ENCODE peak calls at places on chromosomes 3 and 15, in six cellular contexts. One of them, this sample, is unnamed.

GRCh38 chr3:127671523-127672428 is 976 bp upstream of the ABTB1 start:
- DNase-seq in Peyer's patch: peak
- DNase-seq in A549: no peak
- DNase-seq in sigmoid colon: peak
- DNase-seq in uterus: no peak
- DNase-seq in adrenal gland: no peak
- DNase-seq in this sample: peak

GRCh38 chr3:69329897-69330296 is 56.0 kb downstream of the FRMD4B start:
- DNase-seq in uterus: no peak
- DNase-seq in adrenal gland: no peak
- DNase-seq in A549: no peak
- DNase-seq in sigmoid colon: no peak
- DNase-seq in Peyer's patch: no peak
- DNase-seq in this sample: no peak

GRCh38 chr3:14441920-14442300 is 39.5 kb downstream of the SLC6A6 start:
- DNase-seq in Peyer's patch: no peak
- DNase-seq in sigmoid colon: no peak
- DNase-seq in adrenal gland: no peak
- DNase-seq in A549: no peak
- DNase-seq in uterus: no peak
- DNase-seq in this sample: no peak

GRCh38 chr15:70875001-70875782 is 17.0 kb downstream of the THAP10 start:
- DNase-seq in adrenal gland: no peak
- DNase-seq in A549: no peak
- DNase-seq in uterus: no peak
- DNase-seq in sigmoid colon: no peak
- DNase-seq in Peyer's patch: no peak
- DNase-seq in this sample: no peak

GRCh38 chr3:149879872-149880271 is 66.9 kb downstream of the RNF13 start:
- DNase-seq in sigmoid colon: peak
- DNase-seq in Peyer's patch: peak
- DNase-seq in adrenal gland: peak
- DNase-seq in A549: peak
- DNase-seq in uterus: peak
- DNase-seq in this sample: no peak

GRCh38 chr3:86968224-86968932 is 22.6 kb downstream of the VGLL3 start:
- DNase-seq in sigmoid colon: no peak
- DNase-seq in uterus: no peak
- DNase-seq in A549: no peak
- DNase-seq in adrenal gland: no peak
- DNase-seq in Peyer's patch: no peak
- DNase-seq in this sample: no peak

GRCh38 chr3:87167634-87168456 is 59.3 kb upstream of the CHMP2B start:
- DNase-seq in A549: peak
- DNase-seq in uterus: no peak
- DNase-seq in sigmoid colon: no peak
- DNase-seq in Peyer's patch: no peak
- DNase-seq in adrenal gland: peak
- DNase-seq in this sample: no peak

GRCh38 chr3:113271189-113271588 is 59.8 kb downstream of the BOC start:
- DNase-seq in uterus: peak
- DNase-seq in A549: no peak
- DNase-seq in adrenal gland: no peak
- DNase-seq in sigmoid colon: peak
- DNase-seq in Peyer's patch: no peak
- DNase-seq in this sample: no peak

GRCh38 chr3:8460815-8461482 is 40.7 kb upstream of the LMCD1 start:
- DNase-seq in adrenal gland: no peak
- DNase-seq in Peyer's patch: no peak
- DNase-seq in A549: no peak
- DNase-seq in uterus: no peak
- DNase-seq in sigmoid colon: no peak
- DNase-seq in this sample: no peak
- TF ChIP-seq POLR2A in adrenal gland: no peak
- TF ChIP-seq POLR2A in Peyer's patch: no peak
- TF ChIP-seq POLR2A in A549: no peak
- TF ChIP-seq POLR2A in uterus: no peak
- TF ChIP-seq POLR2A in sigmoid colon: no peak
- TF ChIP-seq POLR2A in this sample: no peak

GRCh38 chr15:100154338-100154737 is 187.4 kb downstream of the ADAMTS17 start:
- DNase-seq in Peyer's patch: no peak
- DNase-seq in sigmoid colon: no peak
- DNase-seq in uterus: no peak
- DNase-seq in adrenal gland: no peak
- DNase-seq in A549: no peak
- DNase-seq in this sample: no peak
- TF ChIP-seq CTCF in Peyer's patch: no peak
- TF ChIP-seq CTCF in sigmoid colon: no peak
- TF ChIP-seq CTCF in uterus: no peak
- TF ChIP-seq CTCF in adrenal gland: no peak
- TF ChIP-seq CTCF in A549: no peak
- TF ChIP-seq CTCF in this sample: no peak

GRCh38 chr3:51992017-51992682 is 3.5 kb downstream of the RPL29 start:
- DNase-seq in A549: no peak
- DNase-seq in adrenal gland: no peak
- DNase-seq in sigmoid colon: no peak
- DNase-seq in Peyer's patch: no peak
- DNase-seq in uterus: no peak
- DNase-seq in this sample: no peak
- TF ChIP-seq POLR2A in A549: no peak
- TF ChIP-seq POLR2A in adrenal gland: no peak
- TF ChIP-seq POLR2A in sigmoid colon: no peak
- TF ChIP-seq POLR2A in Peyer's patch: no peak
- TF ChIP-seq POLR2A in uterus: no peak
- TF ChIP-seq POLR2A in this sample: no peak

GRCh38 chr3:123343296-123344174 is 105.4 kb downstream of the ADCY5 start:
- DNase-seq in A549: no peak
- DNase-seq in Peyer's patch: no peak
- DNase-seq in sigmoid colon: peak
- DNase-seq in adrenal gland: no peak
- DNase-seq in uterus: no peak
- DNase-seq in this sample: peak

GRCh38 chr3:123342631-123343080 is 106.2 kb downstream of the ADCY5 start:
- DNase-seq in A549: no peak
- DNase-seq in adrenal gland: no peak
- DNase-seq in uterus: no peak
- DNase-seq in sigmoid colon: peak
- DNase-seq in Peyer's patch: no peak
- DNase-seq in this sample: peak

GRCh38 chr3:123339302-123339701 is 109.6 kb downstream of the ADCY5 start:
- DNase-seq in A549: no peak
- DNase-seq in adrenal gland: no peak
- DNase-seq in Peyer's patch: no peak
- DNase-seq in uterus: no peak
- DNase-seq in sigmoid colon: peak
- DNase-seq in this sample: peak

GRCh38 chr3:123344175-123344908 is 104.5 kb downstream of the ADCY5 start:
- DNase-seq in adrenal gland: no peak
- DNase-seq in Peyer's patch: no peak
- DNase-seq in sigmoid colon: peak
- DNase-seq in uterus: no peak
- DNase-seq in A549: no peak
- DNase-seq in this sample: peak

GRCh38 chr3:123341871-123342630 is 106.8 kb downstream of the ADCY5 start:
- DNase-seq in A549: no peak
- DNase-seq in adrenal gland: no peak
- DNase-seq in sigmoid colon: peak
- DNase-seq in Peyer's patch: no peak
- DNase-seq in uterus: no peak
- DNase-seq in this sample: peak
- TF ChIP-seq CTCF in A549: no peak
- TF ChIP-seq CTCF in adrenal gland: no peak
- TF ChIP-seq CTCF in sigmoid colon: peak
- TF ChIP-seq CTCF in Peyer's patch: no peak
- TF ChIP-seq CTCF in uterus: no peak
- TF ChIP-seq CTCF in this sample: no peak

DNA sequence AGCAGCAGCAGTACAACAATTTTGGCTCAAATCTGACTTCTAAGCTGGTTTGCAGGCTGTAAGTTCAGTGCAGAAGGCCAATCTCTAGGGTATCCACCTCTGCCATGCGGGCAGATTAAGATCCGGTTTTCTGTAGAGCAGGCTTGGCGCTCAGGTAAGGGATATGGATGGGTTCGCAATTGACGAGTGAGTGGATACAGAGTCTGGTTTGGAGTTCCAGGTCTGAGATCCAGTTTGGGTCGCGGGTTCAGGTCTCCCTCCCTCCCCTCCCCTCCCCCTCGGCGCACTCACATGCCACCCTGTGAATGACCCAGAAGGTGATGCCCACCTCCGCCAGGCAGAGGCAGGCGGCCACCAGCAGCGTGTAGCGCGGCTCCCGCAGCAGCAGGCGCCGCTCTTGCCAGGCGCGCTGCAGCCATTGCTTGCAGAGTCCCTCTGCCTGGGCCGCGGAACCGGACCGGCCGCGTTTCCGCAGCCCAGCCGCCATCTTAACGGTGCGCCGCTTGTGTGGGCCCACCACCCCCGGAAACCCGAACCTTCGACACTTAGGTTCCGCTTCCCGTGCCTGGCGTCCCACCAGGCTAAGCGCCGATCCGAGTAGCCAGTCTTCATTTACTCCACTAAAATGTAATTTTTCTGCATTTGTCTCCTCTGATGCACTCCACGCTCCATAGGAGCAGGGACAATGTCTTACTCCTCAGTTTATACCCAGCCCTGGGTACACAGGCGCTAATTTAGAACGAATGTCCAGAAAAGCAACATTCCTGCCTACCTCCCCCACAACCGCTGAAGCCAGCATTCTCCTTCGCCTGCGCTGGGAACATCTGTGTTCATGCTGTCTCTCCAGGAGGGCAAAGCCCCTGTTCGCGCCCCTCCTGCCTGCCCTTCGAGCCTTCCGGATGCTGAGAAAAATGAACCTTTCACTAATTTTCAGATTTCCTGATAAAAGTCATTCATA is at the start of gene ALG3:
- DNase-seq in uterus: peak
- DNase-seq in A549: peak
- DNase-seq in Peyer's patch: peak
- DNase-seq in sigmoid colon: peak
- DNase-seq in adrenal gland: peak
- DNase-seq in this sample: peak
- TF ChIP-seq POLR2A in uterus: peak
- TF ChIP-seq POLR2A in A549: peak
- TF ChIP-seq POLR2A in Peyer's patch: peak
- TF ChIP-seq POLR2A in sigmoid colon: no peak
- TF ChIP-seq POLR2A in adrenal gland: peak
- TF ChIP-seq POLR2A in this sample: peak

GRCh38 chr3:140296796-140297352 is 361.9 kb downstream of the CLSTN2 start:
- DNase-seq in Peyer's patch: no peak
- DNase-seq in sigmoid colon: no peak
- DNase-seq in adrenal gland: no peak
- DNase-seq in uterus: no peak
- DNase-seq in A549: no peak
- DNase-seq in this sample: no peak
- TF ChIP-seq CTCF in Peyer's patch: no peak
- TF ChIP-seq CTCF in sigmoid colon: no peak
- TF ChIP-seq CTCF in adrenal gland: no peak
- TF ChIP-seq CTCF in uterus: no peak
- TF ChIP-seq CTCF in A549: no peak
- TF ChIP-seq CTCF in this sample: no peak

GRCh38 chr3:21528291-21528690 is 222.7 kb downstream of the ZNF385D start:
- DNase-seq in adrenal gland: no peak
- DNase-seq in Peyer's patch: no peak
- DNase-seq in uterus: no peak
- DNase-seq in sigmoid colon: no peak
- DNase-seq in A549: no peak
- DNase-seq in this sample: no peak

GRCh38 chr3:21526461-21526860 is 224.5 kb downstream of the ZNF385D start:
- DNase-seq in A549: no peak
- DNase-seq in sigmoid colon: no peak
- DNase-seq in uterus: no peak
- DNase-seq in adrenal gland: no peak
- DNase-seq in Peyer's patch: no peak
- DNase-seq in this sample: no peak

DNA sequence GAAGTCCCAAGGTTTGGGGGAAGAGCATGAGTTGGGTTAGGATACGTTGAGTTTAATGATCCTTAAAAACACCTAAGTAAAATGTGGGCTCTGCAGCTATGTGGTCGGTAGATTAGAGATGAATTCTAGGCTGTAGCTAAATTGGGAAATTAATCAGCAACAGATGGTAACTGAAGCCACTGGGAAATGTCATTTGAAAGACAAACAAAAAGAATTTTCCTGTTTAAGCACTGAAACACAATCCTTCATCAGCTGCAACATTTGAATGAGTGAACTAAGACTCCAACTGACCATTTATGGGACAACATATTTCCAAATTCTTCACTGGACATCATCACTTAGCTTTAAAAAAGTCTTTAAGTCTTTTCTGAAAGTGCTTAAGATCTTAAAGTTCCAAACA is 226.9 kb downstream of the ZNF385D start:
- DNase-seq in sigmoid colon: no peak
- DNase-seq in adrenal gland: no peak
- DNase-seq in A549: no peak
- DNase-seq in uterus: no peak
- DNase-seq in Peyer's patch: no peak
- DNase-seq in this sample: no peak
- TF ChIP-seq POLR2A in sigmoid colon: no peak
- TF ChIP-seq POLR2A in adrenal gland: no peak
- TF ChIP-seq POLR2A in A549: no peak
- TF ChIP-seq POLR2A in uterus: no peak
- TF ChIP-seq POLR2A in Peyer's patch: no peak
- TF ChIP-seq POLR2A in this sample: no peak

This sample was measured in spleen.